ENCODE peak calls at places on chromosomes 1 and 21, in nine cellular contexts. J is A673, V is psoas muscle, Q is left ventricle myocardium inferior, X is cardiac muscle cell, E is testis, P is A549, D is neural progenitor cell, C is heart left ventricle. Y is an unnamed sample.

GRCh38 chr1:7938070-7938469 is 2.6 kb downstream of the TNFRSF9 start:
- DNase-seq in J (no peak), V (no peak), Q (no peak), X (no peak), E (no peak), P (no peak), D (no peak), C (no peak), Y (no peak)

GRCh38 chr1:5721634-5722215 is 270.5 kb downstream of the NPHP4 start:
- DNase-seq in J (no peak), V (no peak), Q (no peak), X (no peak), E (peak), P (no peak), D (no peak), C (no peak), Y (no peak)

GRCh38 chr1:232578681-232579195 is 51.2 kb downstream of the SIPA1L2 start:
- DNase-seq in J (peak), V (no peak), Q (no peak), X (no peak), E (no peak), P (no peak), D (peak), C (no peak), Y (no peak)

GRCh38 chr1:164466429-164466828 is 92.6 kb upstream of the PBX1 start:
- DNase-seq in J (peak), V (no peak), Q (no peak), X (no peak), E (no peak), P (no peak), D (no peak), C (no peak), Y (no peak)

GRCh38 chr1:163046071-163046470 is 23.1 kb upstream of the RGS4 start:
- DNase-seq in J (no peak), V (no peak), Q (no peak), X (no peak), E (no peak), P (no peak), D (no peak), C (no peak), Y (no peak)

GRCh38 chr1:58909914-58910681 is 126.3 kb upstream of the JUN start:
- DNase-seq in J (no peak), V (no peak), Q (no peak), X (no peak), E (no peak), P (no peak), D (no peak), C (no peak), Y (no peak)

GRCh38 chr1:13550663-13551062 is 33.0 kb upstream of the PDPN start:
- DNase-seq in J (no peak), V (no peak), Q (no peak), X (no peak), E (no peak), P (no peak), D (peak), C (no peak), Y (peak)

GRCh38 chr1:38477811-38478210 is 381.8 kb downstream of the RRAGC start:
- DNase-seq in J (no peak), V (no peak), Q (no peak), X (no peak), E (no peak), P (no peak), D (no peak), C (no peak), Y (no peak)

GRCh38 chr21:41673596-41674335 is 93.1 kb downstream of the RIPK4 start:
- DNase-seq in J (no peak), V (no peak), Q (no peak), X (no peak), E (no peak), P (no peak), D (no peak), C (no peak), Y (no peak)

GRCh38 chr21:42499430-42500106 is 3.5 kb upstream of the RSPH1 start:
- DNase-seq in J (peak), V (no peak), Q (no peak), X (peak), E (no peak), P (no peak), D (peak), C (no peak), Y (no peak)

GRCh38 chr21:31164713-31165694 is 126.7 kb upstream of the KRTAP19-8 start:
- DNase-seq in J (no peak), V (no peak), Q (no peak), X (no peak), E (no peak), P (no peak), D (no peak), C (no peak), Y (no peak)

GRCh38 chr1:167763525-167764220 is 41.9 kb downstream of the MPZL1 start:
- DNase-seq in J (no peak), V (no peak), Q (no peak), X (no peak), E (peak), P (no peak), D (no peak), C (no peak), Y (peak)

GRCh38 chr1:183892351-183892793 is 87.5 kb downstream of the RGL1 start:
- DNase-seq in J (no peak), V (no peak), Q (no peak), X (no peak), E (no peak), P (no peak), D (no peak), C (no peak), Y (no peak)

GRCh38 chr21:17441370-17441769 is 71.5 kb upstream of the CXADR start:
- DNase-seq in J (no peak), V (no peak), Q (no peak), X (no peak), E (peak), P (no peak), D (no peak), C (no peak), Y (peak)

DNA sequence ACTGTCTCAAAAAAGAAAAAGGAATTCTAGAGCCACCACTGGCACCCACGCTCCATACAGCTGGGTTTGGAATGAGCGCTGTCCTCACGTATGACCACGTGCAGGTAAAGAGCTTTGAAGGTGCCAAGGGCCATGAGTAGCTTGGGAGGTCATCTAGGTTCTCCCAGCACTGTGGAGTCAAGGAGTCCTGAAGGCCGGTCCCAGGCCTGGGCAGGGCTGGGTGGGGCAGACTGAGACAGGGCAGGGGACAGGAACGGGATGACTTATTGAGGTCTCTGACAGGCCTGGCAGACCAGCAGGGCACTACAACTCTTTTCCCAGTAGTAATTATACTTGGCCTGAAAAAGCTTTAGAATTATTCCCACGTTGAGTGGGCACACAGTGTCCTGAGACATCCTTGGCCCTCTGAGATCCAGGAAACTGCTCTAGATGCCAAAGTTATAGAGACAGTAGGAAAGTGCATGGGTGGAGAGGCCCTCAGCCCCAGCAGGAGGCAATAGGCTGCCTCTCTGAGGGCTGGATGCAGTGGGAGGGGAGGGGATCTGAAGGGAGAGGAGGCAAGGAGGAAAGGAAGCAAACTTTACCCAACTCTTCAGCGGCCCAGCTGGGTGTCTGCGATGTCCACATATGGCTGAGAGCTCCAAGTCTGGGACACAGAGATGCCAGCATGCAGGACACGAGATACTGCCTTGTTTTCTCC is 1.8 kb upstream of the CDA start:
- DNase-seq in J (no peak), V (no peak), Q (no peak), X (no peak), E (no peak), P (no peak), D (no peak), C (peak), Y (no peak)
- H3K27ac ChIP-seq in J (no peak), V (no peak), Q (peak), X (no peak), E (no peak), P (peak), D (no peak), C (no peak), Y (no peak)

GRCh38 chr1:26748351-26748750 is 39.4 kb upstream of the PIGV start:
- DNase-seq in J (no peak), V (no peak), Q (no peak), X (no peak), E (no peak), P (no peak), D (no peak), C (no peak), Y (no peak)
- H3K27ac ChIP-seq in J (no peak), V (no peak), Q (peak), X (peak), E (no peak), P (no peak), D (no peak), C (peak), Y (no peak)

GRCh38 chr1:201016943-201017827 is 6.3 kb downstream of the KIF21B start:
- DNase-seq in J (no peak), V (no peak), Q (no peak), X (no peak), E (no peak), P (no peak), D (no peak), C (no peak), Y (no peak)

GRCh38 chr1:201013991-201014815 is 9.3 kb downstream of the KIF21B start:
- DNase-seq in J (no peak), V (no peak), Q (no peak), X (peak), E (peak), P (no peak), D (peak), C (no peak), Y (no peak)

GRCh38 chr1:201016211-201016651 is 7.3 kb downstream of the KIF21B start:
- DNase-seq in J (peak), V (no peak), Q (peak), X (peak), E (no peak), P (no peak), D (no peak), C (peak), Y (no peak)

GRCh38 chr1:201014816-201015200 is 8.7 kb downstream of the KIF21B start:
- DNase-seq in J (no peak), V (no peak), Q (no peak), X (no peak), E (no peak), P (no peak), D (no peak), C (no peak), Y (no peak)

GRCh38 chr1:201015551-201016091 is 7.9 kb downstream of the KIF21B start:
- DNase-seq in J (no peak), V (no peak), Q (no peak), X (no peak), E (no peak), P (no peak), D (no peak), C (no peak), Y (no peak)
- H3K27ac ChIP-seq in J (no peak), V (no peak), Q (no peak), X (no peak), E (no peak), P (peak), D (no peak), C (no peak), Y (no peak)

GRCh38 chr1:161391611-161392010 is 23.9 kb upstream of the CFAP126 start:
- DNase-seq in J (no peak), V (no peak), Q (no peak), X (no peak), E (no peak), P (no peak), D (no peak), C (no peak), Y (no peak)

GRCh38 chr1:161389691-161390558 is 22.2 kb upstream of the CFAP126 start:
- DNase-seq in J (peak), V (peak), Q (peak), X (peak), E (peak), P (peak), D (peak), C (peak), Y (peak)

GRCh38 chr1:161388639-161389038 is 21.0 kb upstream of the CFAP126 start:
- DNase-seq in J (no peak), V (no peak), Q (no peak), X (no peak), E (no peak), P (no peak), D (no peak), C (no peak), Y (no peak)

GRCh38 chr1:161390559-161390858 is 22.8 kb upstream of the CFAP126 start:
- DNase-seq in J (no peak), V (no peak), Q (no peak), X (no peak), E (no peak), P (no peak), D (no peak), C (no peak), Y (no peak)
- H3K27ac ChIP-seq in J (peak), V (peak), Q (peak), X (no peak), E (peak), P (peak), D (no peak), C (peak), Y (peak)

DNA sequence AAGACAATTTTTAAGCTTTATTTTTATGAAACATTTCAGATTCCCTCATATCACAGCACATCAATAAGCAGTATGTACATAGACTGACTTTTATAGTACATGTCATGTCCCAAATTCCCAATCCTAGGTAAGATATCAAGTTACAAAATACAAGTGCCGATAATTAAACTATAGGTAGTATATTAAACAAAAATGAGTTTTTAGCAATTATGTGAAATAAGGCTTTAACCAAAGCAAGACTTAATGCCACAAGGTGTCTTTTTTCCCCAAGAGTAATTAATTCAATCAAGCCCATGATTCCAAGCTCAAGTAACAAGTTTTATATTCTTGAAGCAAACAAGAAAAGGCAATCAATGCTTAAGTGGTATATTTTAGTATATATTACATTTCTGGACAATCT is 4.9 kb downstream of the EXOC8 start:
- DNase-seq in J (no peak), V (no peak), Q (no peak), X (no peak), E (no peak), P (no peak), D (no peak), C (no peak), Y (no peak)
- H3K27ac ChIP-seq in J (no peak), V (no peak), Q (no peak), X (no peak), E (no peak), P (no peak), D (no peak), C (no peak), Y (no peak)

DNA sequence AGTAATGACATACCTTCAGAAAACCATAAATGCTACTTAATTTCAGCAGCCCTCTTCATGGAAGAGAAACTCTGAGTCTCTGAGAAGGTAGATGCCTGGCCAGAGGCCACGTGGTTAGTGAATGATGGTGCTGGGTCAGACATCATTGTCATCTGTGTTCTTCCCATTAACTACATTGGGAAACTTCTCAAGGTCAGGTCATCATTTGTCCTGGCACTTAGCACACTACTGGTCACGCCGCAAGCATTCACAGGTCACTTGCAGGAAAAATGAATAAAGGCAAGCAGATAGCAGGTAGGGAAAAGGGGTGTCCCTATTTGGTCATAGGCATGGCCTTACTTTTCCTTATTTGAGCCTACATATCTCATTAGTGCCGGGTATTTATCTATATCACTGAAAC is 220.1 kb upstream of the PROX1 start:
- DNase-seq in J (no peak), V (no peak), Q (no peak), X (no peak), E (no peak), P (no peak), D (no peak), C (no peak), Y (no peak)
- H3K27ac ChIP-seq in J (no peak), V (no peak), Q (no peak), X (no peak), E (no peak), P (no peak), D (no peak), C (no peak), Y (no peak)